ENCODE peak calls at places on chromosome 14, in five cellular contexts. One of them, this sample, is unnamed.

GRCh38 chr14:99484106-99484505 is 2.9 kb downstream of the CCNK start:
- DNase-seq in HepG2: no peak
- DNase-seq in K562: no peak
- DNase-seq in A549: no peak
- DNase-seq in H1: no peak
- DNase-seq in this sample: no peak

GRCh38 chr14:21106506-21107359 is 5.9 kb downstream of the TMEM253 start:
- DNase-seq in H1: peak
- DNase-seq in A549: peak
- DNase-seq in K562: peak
- DNase-seq in HepG2: peak
- DNase-seq in this sample: no peak

GRCh38 chr14:99670361-99671229 is 13.5 kb upstream of the CYP46A1 start:
- DNase-seq in A549: no peak
- DNase-seq in HepG2: no peak
- DNase-seq in K562: no peak
- DNase-seq in H1: no peak
- DNase-seq in this sample: no peak

GRCh38 chr14:82855912-82856381 is 1322.3 kb upstream of the SEL1L start:
- DNase-seq in HepG2: no peak
- DNase-seq in K562: no peak
- DNase-seq in A549: no peak
- DNase-seq in H1: no peak
- DNase-seq in this sample: no peak

GRCh38 chr14:74080820-74081460 is 3.3 kb downstream of the ALDH6A1 start:
- DNase-seq in K562: no peak
- DNase-seq in H1: no peak
- DNase-seq in HepG2: peak
- DNase-seq in A549: no peak
- DNase-seq in this sample: no peak

GRCh38 chr14:35506927-35507326 is 27.0 kb upstream of the INSM2 start:
- DNase-seq in K562: no peak
- DNase-seq in A549: no peak
- DNase-seq in H1: no peak
- DNase-seq in HepG2: no peak
- DNase-seq in this sample: no peak

GRCh38 chr14:54087376-54087775 is 130.8 kb upstream of the BMP4 start:
- DNase-seq in HepG2: no peak
- DNase-seq in K562: no peak
- DNase-seq in H1: no peak
- DNase-seq in A549: no peak
- DNase-seq in this sample: no peak

GRCh38 chr14:86777950-86778602 is 1214.9 kb downstream of the GALC start:
- DNase-seq in H1: no peak
- DNase-seq in K562: no peak
- DNase-seq in HepG2: peak
- DNase-seq in A549: no peak
- DNase-seq in this sample: no peak

GRCh38 chr14:54935958-54936357 is 33.3 kb upstream of the GCH1 start:
- DNase-seq in A549: no peak
- DNase-seq in H1: no peak
- DNase-seq in HepG2: peak
- DNase-seq in K562: no peak
- DNase-seq in this sample: no peak

GRCh38 chr14:23185046-23185445 is 1.6 kb upstream of the SLC7A8 start:
- DNase-seq in K562: no peak
- DNase-seq in H1: no peak
- DNase-seq in A549: no peak
- DNase-seq in HepG2: no peak
- DNase-seq in this sample: no peak

GRCh38 chr14:104891664-104892500 is 26.8 kb downstream of the CEP170B start:
- DNase-seq in K562: no peak
- DNase-seq in HepG2: no peak
- DNase-seq in A549: no peak
- DNase-seq in H1: no peak
- DNase-seq in this sample: no peak

GRCh38 chr14:90773196-90773486 is 43.1 kb downstream of the TTC7B start:
- DNase-seq in K562: no peak
- DNase-seq in H1: peak
- DNase-seq in HepG2: no peak
- DNase-seq in A549: no peak
- DNase-seq in this sample: no peak

GRCh38 chr14:90773705-90774104 is 42.5 kb downstream of the TTC7B start:
- DNase-seq in H1: no peak
- DNase-seq in HepG2: no peak
- DNase-seq in K562: no peak
- DNase-seq in A549: no peak
- DNase-seq in this sample: no peak

GRCh38 chr14:90767899-90768298 is 48.3 kb downstream of the TTC7B start:
- DNase-seq in K562: no peak
- DNase-seq in HepG2: no peak
- DNase-seq in H1: no peak
- DNase-seq in A549: no peak
- DNase-seq in this sample: no peak
- TF ChIP-seq HDAC2 in K562: no peak
- TF ChIP-seq HDAC2 in HepG2: no peak
- TF ChIP-seq HDAC2 in H1: no peak
- TF ChIP-seq HDAC2 in A549: no peak
- TF ChIP-seq HDAC2 in this sample: no peak

GRCh38 chr14:102775855-102776760 is 1.1 kb upstream of the TRAF3 start:
- DNase-seq in K562: peak
- DNase-seq in A549: no peak
- DNase-seq in H1: no peak
- DNase-seq in HepG2: peak
- DNase-seq in this sample: no peak
- TF ChIP-seq HDAC2 in K562: no peak
- TF ChIP-seq HDAC2 in A549: no peak
- TF ChIP-seq HDAC2 in H1: no peak
- TF ChIP-seq HDAC2 in HepG2: no peak
- TF ChIP-seq HDAC2 in this sample: no peak

GRCh38 chr14:91416744-91417133 is 881 bp downstream of the CCDC88C start:
- DNase-seq in H1: no peak
- DNase-seq in HepG2: no peak
- DNase-seq in K562: peak
- DNase-seq in A549: no peak
- DNase-seq in this sample: no peak
- TF ChIP-seq HDAC2 in H1: no peak
- TF ChIP-seq HDAC2 in HepG2: no peak
- TF ChIP-seq HDAC2 in K562: no peak
- TF ChIP-seq HDAC2 in A549: no peak
- TF ChIP-seq HDAC2 in this sample: no peak

DNA sequence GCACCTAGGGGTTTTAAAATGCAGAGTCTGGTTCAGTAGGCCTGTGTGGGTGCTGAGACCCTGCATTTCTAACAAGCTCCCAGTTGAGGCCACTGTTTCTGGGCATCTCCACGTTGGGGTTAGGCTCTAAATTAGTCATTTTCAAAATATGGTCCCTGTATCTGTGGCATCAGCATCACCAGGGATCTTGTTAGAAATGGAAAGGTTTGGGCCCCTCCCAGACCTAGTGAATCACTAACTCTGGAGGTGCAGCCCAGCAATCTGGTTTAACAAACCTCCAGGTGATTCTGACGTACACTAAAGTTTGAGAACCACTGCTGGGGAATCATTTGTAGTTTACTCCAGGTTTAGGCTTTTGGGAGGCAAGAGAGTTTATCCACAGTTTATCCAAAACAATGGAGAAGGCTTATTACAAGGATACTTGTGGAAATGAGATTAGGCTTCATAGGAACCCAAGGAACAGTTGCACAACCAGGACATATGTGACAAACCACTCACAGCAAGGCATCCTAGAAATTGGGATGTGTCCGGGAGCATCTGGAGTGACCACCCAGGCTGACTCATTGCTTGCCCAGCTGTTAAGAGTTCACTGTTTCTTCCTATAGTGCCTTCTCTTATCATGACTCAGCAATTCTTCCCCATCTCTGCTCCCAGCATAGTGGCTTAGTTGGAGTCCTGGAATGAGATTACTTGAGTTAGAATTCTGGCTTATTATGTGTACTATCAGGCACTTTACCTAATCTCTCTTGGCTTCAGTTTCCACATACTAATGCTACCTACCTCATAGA is 71.6 kb upstream of the STXBP6 start:
- DNase-seq in HepG2: peak
- DNase-seq in K562: peak
- DNase-seq in A549: no peak
- DNase-seq in H1: no peak
- DNase-seq in this sample: no peak
- TF ChIP-seq HDAC2 in HepG2: no peak
- TF ChIP-seq HDAC2 in K562: no peak
- TF ChIP-seq HDAC2 in A549: no peak
- TF ChIP-seq HDAC2 in H1: no peak
- TF ChIP-seq HDAC2 in this sample: no peak

GRCh38 chr14:34211732-34212131 is 250.3 kb downstream of the SPTSSA start:
- DNase-seq in K562: no peak
- DNase-seq in A549: no peak
- DNase-seq in HepG2: no peak
- DNase-seq in H1: no peak
- DNase-seq in this sample: peak
- TF ChIP-seq HDAC2 in K562: no peak
- TF ChIP-seq HDAC2 in A549: no peak
- TF ChIP-seq HDAC2 in HepG2: no peak
- TF ChIP-seq HDAC2 in H1: no peak
- TF ChIP-seq HDAC2 in this sample: no peak

GRCh38 chr14:48967419-48967818 is 618.8 kb downstream of the RPS29 start:
- DNase-seq in H1: no peak
- DNase-seq in HepG2: no peak
- DNase-seq in A549: no peak
- DNase-seq in K562: no peak
- DNase-seq in this sample: no peak

GRCh38 chr14:48957486-48957885 is 628.7 kb downstream of the RPS29 start:
- DNase-seq in A549: no peak
- DNase-seq in HepG2: no peak
- DNase-seq in K562: no peak
- DNase-seq in H1: no peak
- DNase-seq in this sample: no peak

DNA sequence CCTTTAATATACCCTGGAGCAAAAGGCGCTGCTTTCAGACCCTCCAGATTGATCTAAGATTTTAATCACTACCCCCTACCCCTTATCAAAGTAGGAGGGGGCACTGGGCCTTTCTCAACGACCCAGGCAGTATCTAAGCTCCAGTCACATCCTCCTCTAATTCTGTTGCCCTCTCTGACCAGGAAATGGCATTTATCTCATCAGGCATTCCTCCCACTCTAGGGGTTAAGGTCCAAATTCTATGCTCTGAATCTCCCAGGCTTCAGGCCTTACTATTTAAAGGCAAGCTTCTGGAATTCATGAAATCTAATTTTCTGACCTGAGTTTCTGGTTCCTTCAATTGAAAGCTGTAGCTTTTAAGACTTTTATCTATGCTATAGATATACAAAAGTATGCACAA is 622.9 kb downstream of the RPS29 start:
- DNase-seq in A549: no peak
- DNase-seq in H1: no peak
- DNase-seq in HepG2: peak
- DNase-seq in K562: no peak
- DNase-seq in this sample: no peak
- TF ChIP-seq HDAC2 in A549: no peak
- TF ChIP-seq HDAC2 in H1: no peak
- TF ChIP-seq HDAC2 in HepG2: no peak
- TF ChIP-seq HDAC2 in K562: no peak
- TF ChIP-seq HDAC2 in this sample: no peak

DNA sequence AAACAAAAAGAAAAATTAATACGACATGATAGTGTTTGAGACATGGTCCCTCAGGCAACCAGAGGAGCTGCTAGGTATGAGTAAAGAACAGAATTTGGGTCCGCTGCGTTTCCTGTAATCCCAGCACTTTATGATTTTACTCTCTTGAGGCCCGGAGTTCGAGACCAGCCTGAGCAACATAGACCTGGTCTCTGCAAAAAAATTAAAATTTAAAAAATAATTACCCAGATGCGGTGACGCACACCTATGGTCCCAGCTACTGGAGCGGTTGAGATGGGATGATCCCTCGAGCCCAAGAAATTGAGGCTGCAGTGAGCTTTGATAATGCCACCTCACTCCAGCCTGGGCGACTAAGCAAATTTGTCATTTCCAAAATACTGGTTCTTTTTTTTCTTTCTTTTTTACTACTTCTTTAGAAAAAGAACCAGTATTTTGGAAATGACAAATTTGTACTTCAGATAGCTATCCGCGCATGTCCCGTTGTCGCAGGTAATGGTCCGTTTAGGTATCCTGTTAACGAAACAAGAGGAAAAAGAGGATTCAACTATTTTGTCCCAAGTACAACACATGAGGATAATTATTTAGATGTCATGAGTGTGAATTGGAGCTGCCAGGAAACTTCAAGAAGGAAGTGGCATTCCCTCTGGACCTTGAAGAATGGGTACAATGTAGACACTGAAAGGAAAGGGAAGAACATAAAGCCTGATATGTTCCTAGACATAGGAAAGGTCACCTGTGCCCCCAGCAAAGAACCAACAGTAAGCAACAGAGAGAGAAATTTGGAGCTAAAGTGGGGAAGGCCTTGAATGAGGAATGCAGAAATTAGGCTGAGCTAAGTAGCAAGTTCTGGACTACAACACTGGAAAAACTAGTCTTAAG is 1.2 kb upstream of the HECTD1 start:
- DNase-seq in HepG2: no peak
- DNase-seq in H1: no peak
- DNase-seq in K562: no peak
- DNase-seq in A549: no peak
- DNase-seq in this sample: no peak
- TF ChIP-seq HDAC2 in HepG2: no peak
- TF ChIP-seq HDAC2 in H1: no peak
- TF ChIP-seq HDAC2 in K562: no peak
- TF ChIP-seq HDAC2 in A549: no peak
- TF ChIP-seq HDAC2 in this sample: no peak

DNA sequence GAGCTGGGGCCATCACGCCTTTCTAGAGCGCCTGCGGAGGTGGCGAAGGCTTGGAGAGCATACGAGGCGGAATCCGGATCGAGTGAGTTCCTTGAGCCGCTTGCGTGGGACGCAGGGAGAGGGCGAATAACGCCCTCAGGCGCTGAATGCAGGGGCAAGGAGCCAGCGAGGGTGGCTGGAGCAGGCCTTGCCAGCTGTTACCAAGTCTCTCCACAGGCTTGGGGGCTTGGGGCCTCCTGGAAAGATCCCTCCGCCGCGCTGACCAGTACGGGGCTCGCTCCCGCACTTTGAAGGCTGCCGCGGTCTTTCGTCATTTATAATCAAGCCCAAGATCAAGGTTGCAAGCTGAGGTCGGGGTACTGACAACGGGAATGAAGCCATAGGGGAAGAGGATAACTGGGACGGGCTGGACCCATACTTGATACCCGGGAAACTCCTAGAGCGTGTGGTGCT is 1.2 kb downstream of the FLRT2 start:
- DNase-seq in HepG2: no peak
- DNase-seq in A549: peak
- DNase-seq in H1: peak
- DNase-seq in K562: no peak
- DNase-seq in this sample: no peak
- TF ChIP-seq HDAC2 in HepG2: no peak
- TF ChIP-seq HDAC2 in A549: no peak
- TF ChIP-seq HDAC2 in H1: no peak
- TF ChIP-seq HDAC2 in K562: no peak
- TF ChIP-seq HDAC2 in this sample: no peak

GRCh38 chr14:32756775-32757174 is 181.9 kb upstream of the NPAS3 start:
- DNase-seq in HepG2: no peak
- DNase-seq in K562: no peak
- DNase-seq in A549: no peak
- DNase-seq in H1: no peak
- DNase-seq in this sample: no peak
- TF ChIP-seq HDAC2 in HepG2: no peak
- TF ChIP-seq HDAC2 in K562: no peak
- TF ChIP-seq HDAC2 in A549: no peak
- TF ChIP-seq HDAC2 in H1: no peak
- TF ChIP-seq HDAC2 in this sample: no peak

This sample was measured in GM12878.